ENCODE peak calls at places on chromosomes 2 and 18, in five cellular contexts. One of them, this sample, is unnamed.

GRCh38 chr2:3332133-3332532 is 45.5 kb downstream of the EIPR1 start:
- DNase-seq in HCT116: no peak
- DNase-seq in adrenal gland: peak; percentile 44
- DNase-seq in GM23248: no peak
- DNase-seq in aorta: no peak
- DNase-seq in this sample: no peak

GRCh38 chr2:58967736-58968135 is 726.6 kb upstream of the FANCL start:
- DNase-seq in HCT116: no peak
- DNase-seq in GM23248: peak; percentile 7
- DNase-seq in adrenal gland: peak; percentile 1
- DNase-seq in aorta: no peak
- DNase-seq in this sample: no peak

GRCh38 chr2:196481323-196481695 is 158.2 kb upstream of the CCDC150 start:
- DNase-seq in GM23248: peak; percentile 95
- DNase-seq in HCT116: no peak
- DNase-seq in adrenal gland: no peak
- DNase-seq in aorta: no peak
- DNase-seq in this sample: no peak

GRCh38 chr2:157459486-157459885 is 15.6 kb upstream of the CYTIP start:
- DNase-seq in GM23248: no peak
- DNase-seq in HCT116: no peak
- DNase-seq in adrenal gland: no peak
- DNase-seq in aorta: no peak
- DNase-seq in this sample: no peak

GRCh38 chr2:148927010-148927409 is 52.0 kb downstream of the KIF5C start:
- DNase-seq in adrenal gland: no peak
- DNase-seq in aorta: no peak
- DNase-seq in HCT116: peak; percentile 51
- DNase-seq in GM23248: no peak
- DNase-seq in this sample: no peak

GRCh38 chr18:13501896-13502295 is 224.5 kb downstream of the FAM210A start:
- DNase-seq in GM23248: no peak
- DNase-seq in aorta: no peak
- DNase-seq in HCT116: no peak
- DNase-seq in adrenal gland: no peak
- DNase-seq in this sample: no peak

GRCh38 chr2:98315957-98316356 is 30.3 kb upstream of the CNGA3 start:
- DNase-seq in HCT116: no peak
- DNase-seq in aorta: no peak
- DNase-seq in GM23248: no peak
- DNase-seq in adrenal gland: no peak
- DNase-seq in this sample: no peak

GRCh38 chr2:222391866-222392265 is 32.5 kb upstream of the SGPP2 start:
- DNase-seq in adrenal gland: no peak
- DNase-seq in aorta: no peak
- DNase-seq in GM23248: no peak
- DNase-seq in HCT116: no peak
- DNase-seq in this sample: no peak

GRCh38 chr2:241080405-241081189 is 21.5 kb downstream of the MTERF4 start:
- DNase-seq in HCT116: no peak
- DNase-seq in GM23248: no peak
- DNase-seq in adrenal gland: no peak
- DNase-seq in aorta: no peak
- DNase-seq in this sample: no peak

GRCh38 chr2:30264236-30264635 is 32.9 kb downstream of the LBH start:
- DNase-seq in aorta: no peak
- DNase-seq in adrenal gland: peak; percentile 55
- DNase-seq in GM23248: no peak
- DNase-seq in HCT116: no peak
- DNase-seq in this sample: no peak

GRCh38 chr2:30259071-30259470 is 27.7 kb downstream of the LBH start:
- DNase-seq in GM23248: no peak
- DNase-seq in HCT116: no peak
- DNase-seq in adrenal gland: no peak
- DNase-seq in aorta: no peak
- DNase-seq in this sample: no peak

GRCh38 chr2:30262716-30263309 is 31.5 kb downstream of the LBH start:
- DNase-seq in GM23248: no peak
- DNase-seq in aorta: no peak
- DNase-seq in HCT116: no peak
- DNase-seq in adrenal gland: no peak
- DNase-seq in this sample: no peak

GRCh38 chr2:30259827-30260679 is 28.7 kb downstream of the LBH start:
- DNase-seq in adrenal gland: no peak
- DNase-seq in aorta: no peak
- DNase-seq in HCT116: no peak
- DNase-seq in GM23248: no peak
- DNase-seq in this sample: no peak

DNA sequence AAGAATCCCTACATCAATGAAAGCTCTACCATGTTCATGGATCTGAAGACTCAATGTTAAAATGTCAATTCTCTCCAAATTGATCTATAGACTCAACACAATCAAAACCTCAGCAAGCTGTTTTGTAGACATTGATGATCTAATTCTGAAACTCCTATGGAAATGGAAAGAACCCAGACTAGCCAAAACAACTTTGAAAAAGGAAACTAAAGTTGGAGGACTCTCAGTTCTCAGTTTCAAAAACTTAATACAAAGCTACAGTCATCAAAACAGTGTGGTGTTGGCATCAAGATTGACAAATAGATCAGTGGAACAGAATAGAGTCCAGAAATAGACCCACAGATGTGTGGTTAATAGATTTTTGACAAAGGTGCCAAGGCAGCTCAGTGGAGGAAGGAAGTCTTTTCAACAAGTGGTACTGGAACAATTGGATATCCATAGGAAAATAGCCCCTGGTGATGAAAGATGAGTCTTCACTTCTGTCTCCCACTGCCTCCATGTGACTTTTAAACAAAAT is 30.4 kb downstream of the LBH start:
- DNase-seq in GM23248: no peak
- DNase-seq in HCT116: no peak
- DNase-seq in aorta: no peak
- DNase-seq in adrenal gland: no peak
- DNase-seq in this sample: no peak
- H3K4me1 ChIP-seq in GM23248: peaks cover 16% of the 10 kb centered on the region
- H3K4me1 ChIP-seq in HCT116: no peaks in the 10 kb centered on the region
- H3K4me1 ChIP-seq in aorta: no peaks in the 10 kb centered on the region
- H3K4me1 ChIP-seq in adrenal gland: peaks cover 14% of the 10 kb centered on the region
- H3K4me1 ChIP-seq in this sample: peaks cover 19% of the 10 kb centered on the region

DNA sequence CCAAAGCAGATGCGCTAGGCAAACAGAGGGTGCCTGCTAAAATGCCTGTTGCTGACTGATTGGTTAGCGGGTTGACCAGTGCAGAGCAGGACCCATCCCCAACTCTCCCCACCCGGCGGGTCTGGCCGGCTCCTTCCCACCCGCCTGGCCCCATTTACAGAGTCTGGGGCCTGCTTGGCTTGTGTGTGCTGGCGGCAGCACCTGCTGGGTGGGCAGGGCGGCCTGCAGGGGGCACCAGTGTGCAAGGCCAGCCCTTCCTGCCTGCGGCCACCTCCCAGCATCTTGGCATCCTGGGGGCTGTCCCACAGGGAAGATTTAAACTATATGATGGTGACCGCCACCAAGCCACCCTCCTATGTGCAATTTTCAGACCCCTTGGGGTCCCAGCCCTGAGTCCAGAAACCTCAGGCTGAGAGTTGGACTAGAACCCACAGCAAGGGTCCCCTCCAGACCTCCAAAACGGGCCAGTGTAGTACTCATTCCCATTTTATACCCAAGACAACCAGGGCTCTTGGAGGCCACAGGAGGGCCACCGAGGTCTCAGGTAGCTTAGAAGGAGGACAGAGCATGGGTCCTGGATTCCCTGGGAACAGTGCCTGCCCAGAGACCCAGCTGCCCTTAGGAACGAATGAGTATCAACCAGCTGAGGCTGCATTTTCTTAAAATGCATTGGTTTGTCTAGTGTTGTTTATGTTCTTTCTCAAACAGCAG is 173.6 kb downstream of the SMAD7 start:
- DNase-seq in HCT116: no peak
- DNase-seq in GM23248: peak; percentile 61
- DNase-seq in adrenal gland: peak; percentile 67
- DNase-seq in aorta: peak; percentile 75
- DNase-seq in this sample: no peak
- H3K4me1 ChIP-seq in HCT116: peaks cover 12% of the 10 kb centered on the region
- H3K4me1 ChIP-seq in GM23248: peaks cover 27% of the 10 kb centered on the region
- H3K4me1 ChIP-seq in adrenal gland: peaks cover 6% of the 10 kb centered on the region
- H3K4me1 ChIP-seq in aorta: no peaks in the 10 kb centered on the region
- H3K4me1 ChIP-seq in this sample: peaks cover 23% of the 10 kb centered on the region

DNA sequence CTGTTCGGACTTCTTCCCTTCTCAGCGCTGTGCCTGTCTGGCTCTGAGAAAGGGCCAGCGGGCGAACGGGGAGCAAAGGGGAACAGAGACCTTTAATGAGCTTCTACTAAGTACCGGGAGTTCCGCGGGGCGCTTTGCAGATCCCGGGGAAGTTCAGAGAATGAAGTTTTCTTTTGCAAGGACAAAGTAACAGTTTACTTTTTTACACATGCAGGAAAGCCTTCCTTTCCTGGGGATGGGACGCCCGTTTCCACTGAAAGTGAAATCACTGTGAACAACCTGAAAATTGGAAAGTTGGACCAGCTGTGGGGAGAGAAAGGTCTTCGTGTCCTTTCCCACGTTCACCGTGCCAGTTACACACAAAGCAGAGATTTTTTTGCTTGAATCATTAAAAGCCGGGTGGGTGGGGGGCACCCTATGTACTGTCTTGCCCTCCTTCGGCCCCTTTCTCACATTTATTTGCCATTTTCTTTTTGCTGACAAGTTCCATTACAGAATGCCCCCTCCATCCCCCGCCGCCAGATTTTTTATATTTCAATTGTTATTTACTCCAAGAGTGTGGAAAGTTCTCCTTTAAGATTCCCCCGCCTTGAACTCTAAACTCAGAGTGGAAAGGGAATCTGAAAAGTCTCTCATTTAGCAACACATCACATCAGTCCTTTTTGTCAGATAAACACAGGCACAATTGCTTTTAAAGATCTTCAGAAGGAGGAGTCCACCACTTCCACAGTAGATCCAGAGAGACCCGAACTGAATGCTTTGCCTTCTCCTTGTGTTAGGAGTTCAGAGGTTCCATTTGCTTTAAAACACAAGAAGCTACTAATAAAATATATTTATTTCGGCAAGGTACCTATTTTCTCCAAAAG is 1.1 kb upstream of the FN1 start:
- DNase-seq in GM23248: peak; percentile 53
- DNase-seq in HCT116: no peak
- DNase-seq in adrenal gland: peak; percentile 7
- DNase-seq in aorta: no peak
- DNase-seq in this sample: peak; percentile 55
- H3K4me1 ChIP-seq in GM23248: peaks cover 44% of the 10 kb centered on the region
- H3K4me1 ChIP-seq in HCT116: peaks cover 37% of the 10 kb centered on the region
- H3K4me1 ChIP-seq in adrenal gland: peaks cover 7% of the 10 kb centered on the region
- H3K4me1 ChIP-seq in aorta: peaks cover 2% of the 10 kb centered on the region
- H3K4me1 ChIP-seq in this sample: peaks cover 39% of the 10 kb centered on the region

GRCh38 chr2:163602196-163602595 is 133.6 kb downstream of the FIGN start:
- DNase-seq in aorta: no peak
- DNase-seq in GM23248: no peak
- DNase-seq in HCT116: no peak
- DNase-seq in adrenal gland: no peak
- DNase-seq in this sample: no peak

GRCh38 chr2:163606878-163607277 is 128.9 kb downstream of the FIGN start:
- DNase-seq in HCT116: no peak
- DNase-seq in adrenal gland: no peak
- DNase-seq in aorta: no peak
- DNase-seq in GM23248: no peak
- DNase-seq in this sample: no peak

GRCh38 chr2:163604941-163605555 is 130.8 kb downstream of the FIGN start:
- DNase-seq in adrenal gland: no peak
- DNase-seq in HCT116: no peak
- DNase-seq in GM23248: peak; percentile 59
- DNase-seq in aorta: no peak
- DNase-seq in this sample: peak; percentile 52

GRCh38 chr2:163600801-163601200 is 135.0 kb downstream of the FIGN start:
- DNase-seq in adrenal gland: no peak
- DNase-seq in HCT116: no peak
- DNase-seq in GM23248: no peak
- DNase-seq in aorta: no peak
- DNase-seq in this sample: no peak

DNA sequence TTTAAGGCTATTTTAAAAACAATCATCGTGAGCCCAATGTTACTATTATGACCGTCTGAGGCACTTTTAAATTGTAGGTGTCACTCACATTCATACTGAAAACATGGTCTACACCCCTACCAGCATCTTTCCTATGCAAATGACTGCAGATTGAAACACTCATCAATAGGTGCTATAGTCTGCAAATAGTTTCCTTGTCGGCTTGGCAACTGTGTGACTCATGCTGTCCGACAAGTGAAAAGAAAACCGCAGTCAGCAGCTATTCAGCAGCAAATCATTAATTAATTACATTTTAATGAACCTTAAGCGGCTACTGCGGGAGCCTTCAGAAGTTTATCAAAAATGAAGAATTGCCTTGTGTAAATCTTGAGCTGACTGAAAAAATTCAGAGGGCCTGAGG is 134.4 kb downstream of the FIGN start:
- DNase-seq in GM23248: no peak
- DNase-seq in aorta: no peak
- DNase-seq in adrenal gland: no peak
- DNase-seq in HCT116: no peak
- DNase-seq in this sample: no peak
- H3K4me1 ChIP-seq in GM23248: peaks cover 12% of the 10 kb centered on the region
- H3K4me1 ChIP-seq in aorta: peaks cover 2% of the 10 kb centered on the region
- H3K4me1 ChIP-seq in adrenal gland: no peaks in the 10 kb centered on the region
- H3K4me1 ChIP-seq in HCT116: no peaks in the 10 kb centered on the region
- H3K4me1 ChIP-seq in this sample: peaks cover 50% of the 10 kb centered on the region

DNA sequence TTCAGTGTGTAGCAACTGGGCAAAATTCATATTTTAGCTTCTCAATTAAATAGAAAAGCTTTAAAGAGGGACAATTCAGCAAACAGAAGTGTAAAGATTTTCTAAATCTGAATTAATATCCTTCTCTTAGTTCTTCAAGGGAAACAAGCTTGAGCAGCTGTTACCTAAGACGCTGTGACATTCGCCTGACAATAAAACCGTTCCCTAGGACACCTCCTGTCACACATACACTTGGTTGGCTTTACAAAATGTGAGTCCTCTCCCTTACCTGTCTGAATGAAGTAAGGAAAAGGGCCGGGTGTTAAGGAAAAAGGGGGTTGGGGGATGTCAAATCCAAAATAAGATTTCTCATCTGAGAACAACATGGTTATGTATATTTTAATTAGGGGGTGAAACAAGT is 2.1 kb downstream of the SERTAD2 start:
- DNase-seq in HCT116: no peak
- DNase-seq in GM23248: no peak
- DNase-seq in adrenal gland: no peak
- DNase-seq in aorta: no peak
- DNase-seq in this sample: no peak
- H3K4me1 ChIP-seq in HCT116: peaks cover 83% of the 10 kb centered on the region
- H3K4me1 ChIP-seq in GM23248: peaks cover 64% of the 10 kb centered on the region
- H3K4me1 ChIP-seq in adrenal gland: peaks cover 24% of the 10 kb centered on the region
- H3K4me1 ChIP-seq in aorta: no peaks in the 10 kb centered on the region
- H3K4me1 ChIP-seq in this sample: peaks cover 30% of the 10 kb centered on the region

GRCh38 chr2:112831956-112832567 is 4.5 kb downstream of the IL1B start:
- DNase-seq in aorta: no peak
- DNase-seq in HCT116: no peak
- DNase-seq in GM23248: no peak
- DNase-seq in adrenal gland: no peak
- DNase-seq in this sample: no peak
- H3K4me1 ChIP-seq in aorta: no peaks in the 10 kb centered on the region
- H3K4me1 ChIP-seq in HCT116: peaks cover 12% of the 10 kb centered on the region
- H3K4me1 ChIP-seq in GM23248: peaks cover 28% of the 10 kb centered on the region
- H3K4me1 ChIP-seq in adrenal gland: peaks cover 5% of the 10 kb centered on the region
- H3K4me1 ChIP-seq in this sample: peaks cover 14% of the 10 kb centered on the region

This sample was measured in SJSA1.